ENCODE peak calls at places on chromosome 5, in eight cellular contexts. Y, K, D, Z, Q, C, M and J are unnamed samples. For H3K4me1, the result is how much of the 10 kb centered on the place peaks cover.

GRCh38 chr5:151496041-151496484 is 48.7 kb downstream of the SLC36A1 start:
- DNase-seq in Y (no peak), K (peak), D (no peak), Z (no peak), Q (no peak), C (no peak), M (no peak), J (no peak)

GRCh38 chr5:108280248-108280647 is 101.7 kb downstream of the FBXL17 start:
- DNase-seq in Y (no peak), K (no peak), D (no peak), Z (no peak), Q (no peak), C (no peak), M (no peak), J (no peak)

GRCh38 chr5:124124711-124125229 is 612.8 kb downstream of the CSNK1G3 start:
- DNase-seq in Y (no peak), K (no peak), D (no peak), Z (no peak), Q (peak), C (no peak), M (no peak), J (no peak)

GRCh38 chr5:172543484-172544298 is 89.4 kb upstream of the SH3PXD2B start:
- DNase-seq in Y (no peak), K (no peak), D (no peak), Z (peak), Q (peak), C (no peak), M (peak), J (no peak)

GRCh38 chr5:172503925-172504730 is 49.8 kb upstream of the SH3PXD2B start:
- DNase-seq in Y (no peak), K (no peak), D (peak), Z (peak), Q (peak), C (no peak), M (peak), J (no peak)

GRCh38 chr5:88398316-88398715 is 129.7 kb upstream of the TMEM161B start:
- DNase-seq in Y (no peak), K (peak), D (no peak), Z (no peak), Q (no peak), C (no peak), M (no peak), J (no peak)

GRCh38 chr5:182126-182525 is 9.2 kb upstream of the LRRC14B start:
- DNase-seq in Y (no peak), K (no peak), D (no peak), Z (no peak), Q (no peak), C (no peak), M (peak), J (no peak)

GRCh38 chr5:60295423-60295822 is 401.9 kb upstream of the PDE4D start:
- DNase-seq in Y (peak), K (no peak), D (peak), Z (no peak), Q (peak), C (no peak), M (no peak), J (peak)

GRCh38 chr5:1200495-1201326 is 684 bp upstream of the SLC6A19 start:
- DNase-seq in Y (no peak), K (no peak), D (no peak), Z (no peak), Q (no peak), C (no peak), M (no peak), J (no peak)

GRCh38 chr5:154518438-154518867 is 40.4 kb upstream of the HAND1 start:
- DNase-seq in Y (no peak), K (no peak), D (no peak), Z (no peak), Q (no peak), C (no peak), M (no peak), J (no peak)
- H3K4me1 ChIP-seq in Y (under half), K (under half), D (under half), Z (under half), Q (under half), C (under half), M (under half), J (under half)

GRCh38 chr5:166285385-166285784 is 2006.1 kb upstream of the WWC1 start:
- DNase-seq in Y (no peak), K (no peak), D (no peak), Z (no peak), Q (no peak), C (no peak), M (no peak), J (no peak)
- H3K4me1 ChIP-seq in Y (under half), K (under half), D (under half), Z (under half), Q (under half), C (under half), M (under half), J (under half)

DNA sequence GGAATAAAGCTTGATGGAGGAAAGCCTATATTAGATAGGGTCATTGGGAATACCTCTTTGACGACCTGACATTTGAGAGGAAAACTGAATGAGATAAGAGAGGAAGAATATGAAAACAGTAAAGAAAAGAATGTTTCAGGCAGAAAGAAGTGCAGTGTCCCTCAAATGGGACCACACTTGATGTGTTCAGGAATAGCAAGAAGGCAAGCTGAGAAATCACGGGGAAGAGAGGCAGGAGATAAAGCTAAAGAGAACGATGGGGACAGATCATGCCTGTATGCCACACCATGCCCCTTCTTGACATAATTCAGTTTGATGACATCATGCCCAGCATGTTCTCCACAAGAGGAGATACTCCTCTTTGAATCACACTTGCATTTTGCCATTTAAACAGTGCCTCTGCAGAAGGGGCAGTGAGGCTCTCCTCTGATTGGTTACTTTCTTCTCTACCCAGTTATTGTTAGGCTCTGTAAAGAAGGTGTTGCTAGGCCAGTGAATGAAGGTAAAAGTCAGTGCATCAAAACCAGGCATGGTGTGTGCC is 7.6 kb downstream of the AP3S1 start:
- DNase-seq in Y (no peak), K (no peak), D (no peak), Z (no peak), Q (no peak), C (no peak), M (no peak), J (no peak)
- H3K4me1 ChIP-seq in Y (under half), K (under half), D (under half), Z (under half), Q (under half), C (under half), M (under half), J (under half)

DNA sequence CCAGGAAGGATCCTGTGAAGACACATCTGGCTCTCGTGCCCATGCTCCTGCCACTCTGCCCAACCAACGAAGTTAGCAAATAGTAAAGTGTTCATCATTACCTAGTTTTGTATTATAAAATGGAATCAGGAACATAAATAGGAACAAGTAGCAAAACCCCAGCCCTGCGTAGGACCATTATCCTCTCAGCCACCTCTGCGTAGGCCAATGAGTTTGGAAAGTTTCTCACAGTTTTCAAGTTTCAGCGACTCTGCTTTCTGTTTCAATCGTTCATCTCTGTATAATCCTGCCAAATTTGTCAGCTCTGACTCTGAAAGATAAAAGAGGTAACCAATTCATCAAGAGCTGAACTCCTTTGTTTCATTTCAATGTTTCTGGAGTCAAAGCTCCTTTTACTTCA is 10.1 kb upstream of the SPATA24 start:
- DNase-seq in Y (no peak), K (no peak), D (no peak), Z (no peak), Q (no peak), C (no peak), M (no peak), J (no peak)
- H3K4me1 ChIP-seq in Y (half or more), K (under half), D (under half), Z (under half), Q (under half), C (under half), M (under half), J (under half)

GRCh38 chr5:139138790-139139189 is 59.4 kb downstream of the SIL1 start:
- DNase-seq in Y (peak), K (no peak), D (no peak), Z (no peak), Q (no peak), C (no peak), M (no peak), J (peak)
- H3K4me1 ChIP-seq in Y (under half), K (under half), D (under half), Z (under half), Q (under half), C (under half), M (under half), J (half or more)

DNA sequence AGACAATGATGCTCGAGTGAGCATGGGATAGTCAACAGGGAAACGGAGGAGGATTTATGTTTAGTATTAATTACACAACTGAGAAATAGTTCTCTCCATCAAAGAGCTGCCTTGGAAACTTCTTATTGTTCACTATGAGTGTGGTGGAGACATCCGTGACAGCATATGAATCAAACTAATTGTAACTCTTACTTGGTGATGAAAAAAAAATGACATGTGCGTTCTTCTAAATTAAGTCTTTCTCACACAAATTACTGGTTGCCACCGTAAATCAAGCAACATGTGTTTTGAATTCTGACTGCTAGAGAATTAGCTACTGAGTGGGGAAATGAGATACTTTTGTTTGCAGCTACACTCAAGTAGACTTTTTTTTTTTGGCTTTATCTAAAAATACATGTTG is 179.5 kb downstream of the CFAP90 start:
- DNase-seq in Y (no peak), K (no peak), D (no peak), Z (no peak), Q (no peak), C (no peak), M (no peak), J (no peak)
- H3K4me1 ChIP-seq in Y (under half), K (under half), D (under half), Z (under half), Q (under half), C (under half), M (under half), J (under half)